ENCODE peak calls at places on chromosomes 13 and 19, in seven cellular contexts. P, U, T, J, L, D and S are unnamed samples.

GRCh38 chr13:27211771-27212364 is 39.5 kb upstream of the RPL21 start:
- DNase-seq in P (no peak), T (peak; percentile 71), U (no peak), J (no peak), D (no peak), L (no peak), S (no peak)

GRCh38 chr19:13022111-13022858 is 27.0 kb downstream of the NFIX start:
- DNase-seq in D (peak; percentile 71), U (peak; percentile 90), L (no peak), J (no peak), T (peak; percentile 64), P (no peak), S (no peak)

GRCh38 chr19:14115761-14116160 is 1.8 kb downstream of the PRKACA start:
- DNase-seq in L (no peak), J (no peak), T (no peak), P (no peak), D (no peak), U (peak; percentile 9), S (no peak)

GRCh38 chr13:30204564-30204963 is 102.8 kb downstream of the KATNAL1 start:
- DNase-seq in P (no peak), L (no peak), U (no peak), J (no peak), D (no peak), T (no peak), S (no peak)

GRCh38 chr13:113929628-113930615 is 44.0 kb downstream of the C13orf46 start:
- DNase-seq in T (no peak), U (peak; percentile 89), J (no peak), L (no peak), D (peak; percentile 23), P (no peak), S (no peak)

GRCh38 chr19:36113895-36114762 is 546 bp downstream of the POLR2I start:
- DNase-seq in T (peak; percentile 23), J (no peak), U (peak; percentile 85), P (peak; percentile 61), D (peak; percentile 69), L (peak; percentile 45), S (no peak)

GRCh38 chr13:51781246-51782022 is 22.5 kb downstream of the DHRS12 start:
- DNase-seq in P (peak; percentile 44), D (no peak), T (no peak), J (no peak), L (no peak), U (peak; percentile 80), S (no peak)

GRCh38 chr19:7904074-7905020 is 670 bp downstream of the MAP2K7 start:
- DNase-seq in U (peak; percentile 96), J (no peak), T (no peak), D (peak; percentile 84), P (peak; percentile 75), L (peak; percentile 57), S (no peak)

GRCh38 chr19:30593975-30594925 is 222.1 kb downstream of the ZNF536 start:
- DNase-seq in J (no peak), P (no peak), D (no peak), U (no peak), L (no peak), T (no peak), S (no peak)

GRCh38 chr13:30843548-30843947 is 62.5 kb upstream of the MEDAG start:
- DNase-seq in P (no peak), J (no peak), D (no peak), T (no peak), L (no peak), U (no peak), S (no peak)

GRCh38 chr19:5927439-5927821 is 13.4 kb downstream of the CAPS start:
- DNase-seq in L (no peak), P (no peak), D (no peak), T (no peak), J (no peak), U (peak; percentile 19), S (no peak)

DNA sequence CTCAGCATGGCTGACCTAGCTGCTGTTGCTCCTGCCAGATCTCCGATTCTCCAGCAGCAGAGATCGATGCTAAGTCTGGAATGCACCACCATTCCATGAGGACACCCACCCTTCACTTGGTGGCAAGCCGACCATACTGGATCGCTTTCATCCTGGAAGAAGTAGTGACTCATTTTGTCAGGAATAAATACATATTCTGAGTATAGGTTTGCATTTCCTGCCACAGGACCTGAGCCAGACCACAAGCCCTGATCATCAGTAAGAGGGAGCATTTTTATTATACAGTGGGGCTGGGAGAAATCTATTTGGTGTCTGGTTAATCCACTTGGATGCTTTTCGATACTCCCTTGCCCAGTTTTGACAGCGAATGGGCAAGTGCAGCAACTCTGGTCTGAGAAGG is 10.9 kb upstream of the KCTD15 start:
- DNase-seq in U (peak; percentile 78), P (no peak), L (no peak), T (peak; percentile 86), D (no peak), J (no peak), S (no peak)
- TF ChIP-seq CTCF in U (no peak), P (no peak), L (no peak), T (no peak), D (no peak), J (no peak), S (no peak)

DNA sequence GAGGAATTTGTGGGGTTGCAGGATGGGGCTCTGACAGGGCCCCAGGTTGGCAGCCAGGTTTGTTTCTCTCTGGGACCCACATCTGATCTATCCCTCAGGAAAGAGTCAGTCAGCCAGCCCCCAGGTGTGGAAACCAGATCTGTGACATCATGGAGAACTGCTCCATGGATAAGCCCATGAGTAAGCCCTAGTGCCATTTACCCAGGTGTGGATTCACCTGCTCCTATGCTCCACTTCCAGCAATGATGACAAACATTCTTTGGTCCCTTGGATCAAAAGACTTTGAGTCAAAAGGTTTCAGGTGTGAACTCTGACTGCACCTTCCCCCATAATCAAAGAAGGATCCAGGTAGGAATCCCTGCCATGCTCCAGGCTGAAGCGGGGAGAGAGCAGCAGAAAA is 26.9 kb upstream of the IGFL4 start:
- DNase-seq in L (no peak), U (no peak), D (no peak), J (no peak), T (no peak), P (no peak), S (no peak)
- H3K27ac ChIP-seq in L (no peak overlapping the region), U (no peak overlapping the region), D (no peak overlapping the region), J (no peak overlapping the region), T (no peak overlapping the region), P (peak overlapping the region; percentile 69), S (no peak overlapping the region)

GRCh38 chr19:56112313-56112709 is 8.8 kb downstream of the ZNF787 start:
- DNase-seq in U (peak; percentile 30), P (no peak), J (no peak), T (no peak), D (no peak), L (no peak), S (no peak)

GRCh38 chr19:56114051-56114694 is 6.9 kb downstream of the ZNF787 start:
- DNase-seq in P (no peak), D (no peak), L (no peak), U (peak; percentile 88), J (no peak), T (no peak), S (no peak)

GRCh38 chr19:56114711-56115110 is 6.4 kb downstream of the ZNF787 start:
- DNase-seq in P (no peak), J (no peak), U (peak; percentile 55), L (no peak), T (no peak), D (no peak), S (no peak)

GRCh38 chr19:56111601-56112312 is 9.3 kb downstream of the ZNF787 start:
- DNase-seq in P (no peak), J (no peak), L (peak; percentile 62), D (no peak), U (peak; percentile 76), T (no peak), S (no peak)

GRCh38 chr19:56113071-56113632 is 7.9 kb downstream of the ZNF787 start:
- DNase-seq in J (no peak), T (no peak), L (no peak), D (no peak), U (peak; percentile 70), P (no peak), S (no peak)
- H3K4me1 ChIP-seq in J (peaks cover 6% of the 10 kb centered on the region), T (peaks cover 7% of the 10 kb centered on the region), L (peaks cover 25% of the 10 kb centered on the region), D (peaks cover 37% of the 10 kb centered on the region), U (peaks cover 22% of the 10 kb centered on the region), P (peaks cover 53% of the 10 kb centered on the region), S (peaks cover 14% of the 10 kb centered on the region)

DNA sequence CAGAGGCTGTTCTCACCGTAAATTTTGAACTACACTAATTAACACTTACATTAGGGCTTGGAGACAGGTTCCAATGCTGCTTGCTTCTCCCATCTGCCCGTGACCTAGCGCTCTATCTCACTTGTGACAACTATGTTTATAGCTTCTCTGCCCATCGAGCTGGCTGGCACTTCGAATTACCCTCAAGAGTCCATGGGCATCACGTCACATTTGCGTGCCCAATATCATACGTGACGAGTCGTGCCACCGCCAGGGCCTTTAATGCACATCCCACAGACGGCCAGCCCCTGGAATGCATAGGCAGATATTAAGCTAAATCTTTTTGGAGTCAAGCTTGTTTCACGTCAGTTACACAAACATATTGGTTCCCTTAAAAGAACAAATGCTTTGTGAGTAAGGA is 358.0 kb upstream of the TSHZ3 start:
- DNase-seq in J (no peak), L (no peak), P (no peak), T (no peak), D (no peak), U (no peak), S (no peak)
- TF ChIP-seq CTCF in J (no peak), L (no peak), P (no peak), T (no peak), D (no peak), U (no peak), S (no peak)

GRCh38 chr19:22612316-22612715 is 21.8 kb upstream of the ZNF492 start:
- DNase-seq in D (no peak), L (no peak), J (no peak), T (no peak), P (no peak), U (no peak), S (no peak)
- H3K27ac ChIP-seq in D (no peak overlapping the region), L (no peak overlapping the region), J (no peak overlapping the region), T (no peak overlapping the region), P (no peak overlapping the region), U (no peak overlapping the region), S (no peak overlapping the region)

DNA sequence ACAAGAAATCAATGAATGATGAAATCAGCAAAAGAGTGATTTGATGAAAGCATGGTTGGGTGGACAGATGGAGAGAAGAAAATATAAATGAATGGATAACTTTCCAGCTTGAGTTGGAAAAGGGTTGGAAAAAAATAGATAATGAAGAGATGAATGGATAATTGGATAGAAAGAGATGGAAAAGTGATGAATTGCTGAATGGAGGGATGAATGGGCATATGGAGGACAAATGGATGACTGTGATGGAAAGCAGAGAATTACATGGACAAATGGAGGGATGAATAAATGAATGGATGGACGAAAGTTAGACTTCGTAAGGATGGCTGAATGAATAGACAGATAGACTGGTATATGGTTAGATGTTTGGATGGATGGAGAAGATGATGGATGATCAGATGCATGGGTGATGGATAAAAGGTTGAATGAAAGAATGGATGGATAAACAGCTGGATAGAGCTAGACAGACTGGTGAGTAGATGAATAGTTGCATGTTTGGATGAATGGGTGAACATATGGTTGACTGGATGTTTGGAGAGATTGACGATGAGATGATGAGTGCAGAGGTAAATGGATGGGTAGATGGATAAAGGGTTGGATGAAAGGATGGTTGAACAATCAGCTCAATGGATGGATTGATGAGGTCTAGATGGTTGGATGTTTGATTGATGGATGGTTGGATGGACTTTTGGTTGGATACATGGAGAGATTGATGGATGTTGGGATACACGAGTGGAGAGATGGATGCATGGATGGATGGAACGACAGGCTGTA is 11.8 kb downstream of the LGALS7B start:
- DNase-seq in U (peak; percentile 71), T (no peak), L (no peak), D (no peak), P (no peak), J (no peak), S (no peak)
- H3K4me1 ChIP-seq in U (no peaks in the 10 kb centered on the region), T (no peaks in the 10 kb centered on the region), L (no peaks in the 10 kb centered on the region), D (no peaks in the 10 kb centered on the region), P (peaks cover 3% of the 10 kb centered on the region), J (no peaks in the 10 kb centered on the region), S (peaks cover 12% of the 10 kb centered on the region)